ENCODE peak calls at places on chromosomes 7 and 10, in six cellular contexts. One of them, this sample, is unnamed.

GRCh38 chr7:1531263-1531978 is 919 bp downstream of the MAFK start:
- DNase-seq in CD4-positive, CD25-positive, alpha-beta regulatory T cell: peak; percentile 60
- DNase-seq in AG04450: no peak
- DNase-seq in body of pancreas: peak; percentile 66
- DNase-seq in dorsolateral prefrontal cortex: no peak
- DNase-seq in IMR-90: peak; percentile 41
- DNase-seq in this sample: peak; percentile 26

GRCh38 chr7:103752995-103753394 is 236.5 kb downstream of the RELN start:
- DNase-seq in dorsolateral prefrontal cortex: no peak
- DNase-seq in AG04450: no peak
- DNase-seq in CD4-positive, CD25-positive, alpha-beta regulatory T cell: no peak
- DNase-seq in body of pancreas: no peak
- DNase-seq in IMR-90: peak; percentile 27
- DNase-seq in this sample: no peak

GRCh38 chr7:7612519-7612918 is 28.0 kb upstream of the UMAD1 start:
- DNase-seq in body of pancreas: no peak
- DNase-seq in AG04450: no peak
- DNase-seq in dorsolateral prefrontal cortex: no peak
- DNase-seq in IMR-90: no peak
- DNase-seq in CD4-positive, CD25-positive, alpha-beta regulatory T cell: no peak
- DNase-seq in this sample: no peak

GRCh38 chr7:139060838-139061237 is 25.0 kb upstream of the ZC3HAV1L start:
- DNase-seq in dorsolateral prefrontal cortex: no peak
- DNase-seq in AG04450: no peak
- DNase-seq in body of pancreas: no peak
- DNase-seq in IMR-90: peak; percentile 37
- DNase-seq in CD4-positive, CD25-positive, alpha-beta regulatory T cell: no peak
- DNase-seq in this sample: no peak

GRCh38 chr10:28798428-28798955 is 121.2 kb downstream of the BAMBI start:
- DNase-seq in AG04450: no peak
- DNase-seq in body of pancreas: no peak
- DNase-seq in IMR-90: no peak
- DNase-seq in dorsolateral prefrontal cortex: no peak
- DNase-seq in CD4-positive, CD25-positive, alpha-beta regulatory T cell: no peak
- DNase-seq in this sample: no peak

GRCh38 chr10:105063796-105064195 is 422.7 kb downstream of the SORCS3 start:
- DNase-seq in body of pancreas: peak; percentile 73
- DNase-seq in AG04450: no peak
- DNase-seq in dorsolateral prefrontal cortex: peak; percentile 32
- DNase-seq in CD4-positive, CD25-positive, alpha-beta regulatory T cell: no peak
- DNase-seq in IMR-90: no peak
- DNase-seq in this sample: no peak

GRCh38 chr10:4255751-4256150 is 470.7 kb upstream of the KLF6 start:
- DNase-seq in CD4-positive, CD25-positive, alpha-beta regulatory T cell: no peak
- DNase-seq in dorsolateral prefrontal cortex: no peak
- DNase-seq in IMR-90: no peak
- DNase-seq in AG04450: no peak
- DNase-seq in body of pancreas: no peak
- DNase-seq in this sample: no peak

GRCh38 chr10:91694170-91694794 is 61.4 kb upstream of the PPP1R3C start:
- DNase-seq in CD4-positive, CD25-positive, alpha-beta regulatory T cell: no peak
- DNase-seq in body of pancreas: peak; percentile 56
- DNase-seq in IMR-90: peak; percentile 51
- DNase-seq in AG04450: no peak
- DNase-seq in dorsolateral prefrontal cortex: no peak
- DNase-seq in this sample: no peak

GRCh38 chr7:142626420-142627035 is 122.7 kb upstream of the PRSS1 start:
- DNase-seq in CD4-positive, CD25-positive, alpha-beta regulatory T cell: peak; percentile 53
- DNase-seq in AG04450: no peak
- DNase-seq in body of pancreas: peak; percentile 69
- DNase-seq in IMR-90: peak; percentile 15
- DNase-seq in dorsolateral prefrontal cortex: peak; percentile 47
- DNase-seq in this sample: peak; percentile 64

GRCh38 chr10:30811665-30812017 is 182.1 kb upstream of the LYZL2 start:
- DNase-seq in body of pancreas: peak; percentile 18
- DNase-seq in dorsolateral prefrontal cortex: no peak
- DNase-seq in CD4-positive, CD25-positive, alpha-beta regulatory T cell: no peak
- DNase-seq in AG04450: no peak
- DNase-seq in IMR-90: no peak
- DNase-seq in this sample: no peak

GRCh38 chr7:156764016-156764669 is 123.6 kb downstream of the RNF32 start:
- DNase-seq in IMR-90: peak; percentile 78
- DNase-seq in dorsolateral prefrontal cortex: peak; percentile 77
- DNase-seq in AG04450: peak; percentile 51
- DNase-seq in body of pancreas: peak; percentile 80
- DNase-seq in CD4-positive, CD25-positive, alpha-beta regulatory T cell: no peak
- DNase-seq in this sample: no peak

GRCh38 chr10:9786576-9786975 is 1231.1 kb upstream of the CELF2 start:
- DNase-seq in IMR-90: peak; percentile 77
- DNase-seq in AG04450: peak; percentile 8
- DNase-seq in body of pancreas: no peak
- DNase-seq in CD4-positive, CD25-positive, alpha-beta regulatory T cell: no peak
- DNase-seq in dorsolateral prefrontal cortex: no peak
- DNase-seq in this sample: no peak

GRCh38 chr7:23002698-23003097 is 11.2 kb downstream of the HYCC1 start:
- DNase-seq in IMR-90: no peak
- DNase-seq in dorsolateral prefrontal cortex: no peak
- DNase-seq in body of pancreas: no peak
- DNase-seq in CD4-positive, CD25-positive, alpha-beta regulatory T cell: no peak
- DNase-seq in AG04450: no peak
- DNase-seq in this sample: no peak

GRCh38 chr7:131011976-131012375 is 278.0 kb upstream of the KLF14 start:
- DNase-seq in dorsolateral prefrontal cortex: no peak
- DNase-seq in AG04450: peak; percentile 68
- DNase-seq in body of pancreas: no peak
- DNase-seq in IMR-90: peak; percentile 89
- DNase-seq in CD4-positive, CD25-positive, alpha-beta regulatory T cell: no peak
- DNase-seq in this sample: no peak

GRCh38 chr10:42950606-42951485 is 126.0 kb upstream of the RET start:
- DNase-seq in dorsolateral prefrontal cortex: no peak
- DNase-seq in AG04450: no peak
- DNase-seq in body of pancreas: no peak
- DNase-seq in IMR-90: no peak
- DNase-seq in CD4-positive, CD25-positive, alpha-beta regulatory T cell: no peak
- DNase-seq in this sample: no peak

DNA sequence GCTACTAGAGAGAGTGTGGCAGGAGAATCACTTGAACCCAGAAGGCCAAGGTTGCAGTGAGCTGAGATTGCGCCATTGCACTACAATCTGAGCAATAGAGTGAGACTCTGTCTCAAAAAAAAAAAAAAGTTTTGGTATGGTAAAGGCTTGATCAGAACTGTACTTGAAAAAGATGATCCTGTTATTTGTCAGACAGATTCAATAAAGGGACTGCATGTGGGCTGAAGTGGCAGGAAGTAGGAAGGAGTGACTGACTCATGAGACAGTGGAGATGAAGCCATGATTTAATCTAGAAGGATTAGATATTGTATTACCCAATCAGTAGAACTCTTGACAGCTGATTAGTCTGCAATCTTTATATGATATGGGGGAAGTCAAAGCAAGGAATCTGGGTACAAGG is 2.7 kb upstream of the TMEM254 start:
- DNase-seq in CD4-positive, CD25-positive, alpha-beta regulatory T cell: no peak
- DNase-seq in dorsolateral prefrontal cortex: no peak
- DNase-seq in AG04450: no peak
- DNase-seq in IMR-90: peak; percentile 37
- DNase-seq in body of pancreas: no peak
- DNase-seq in this sample: no peak
- H3K27ac ChIP-seq in CD4-positive, CD25-positive, alpha-beta regulatory T cell: no peak overlapping the region
- H3K27ac ChIP-seq in dorsolateral prefrontal cortex: no peak overlapping the region
- H3K27ac ChIP-seq in AG04450: no peak overlapping the region
- H3K27ac ChIP-seq in IMR-90: no peak overlapping the region
- H3K27ac ChIP-seq in body of pancreas: no peak overlapping the region
- H3K27ac ChIP-seq in this sample: no peak overlapping the region

DNA sequence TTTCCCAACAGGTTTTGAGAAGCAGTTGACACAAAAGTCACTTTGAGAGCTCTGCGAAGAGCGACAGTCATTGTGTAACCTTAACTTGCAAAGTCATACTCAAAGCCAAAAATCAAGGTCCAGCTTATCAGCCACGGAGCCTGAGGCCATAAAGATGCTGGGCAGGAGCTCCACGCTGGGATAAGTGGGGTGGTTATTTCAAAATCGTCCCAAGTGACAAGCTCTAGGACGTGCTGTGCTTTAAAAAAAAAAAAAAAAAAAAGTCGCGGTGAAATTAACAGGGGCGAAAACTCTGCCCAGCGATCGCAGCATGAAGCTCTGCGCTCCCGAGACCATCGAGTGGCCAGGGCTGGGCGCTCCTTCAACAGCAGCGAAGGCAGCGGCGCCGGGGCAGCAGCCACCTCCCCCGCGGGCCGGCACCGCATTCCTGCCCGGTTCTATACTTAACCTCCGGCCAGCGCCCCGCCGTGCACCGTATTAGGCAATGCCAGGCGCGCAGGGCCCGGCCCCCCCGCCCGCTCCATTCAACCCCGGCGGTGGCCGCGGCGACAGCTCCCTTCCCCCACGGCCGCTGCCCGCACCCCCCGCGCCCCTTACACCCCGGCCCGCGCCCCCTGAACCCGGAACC is 657 bp downstream of the HACD1 start:
- DNase-seq in dorsolateral prefrontal cortex: peak; percentile 21
- DNase-seq in AG04450: no peak
- DNase-seq in IMR-90: peak; percentile 47
- DNase-seq in CD4-positive, CD25-positive, alpha-beta regulatory T cell: peak; percentile 36
- DNase-seq in body of pancreas: peak; percentile 77
- DNase-seq in this sample: no peak
- H3K27ac ChIP-seq in dorsolateral prefrontal cortex: peak overlapping the region; percentile 78
- H3K27ac ChIP-seq in AG04450: no peak overlapping the region
- H3K27ac ChIP-seq in IMR-90: peak overlapping the region; percentile 78
- H3K27ac ChIP-seq in CD4-positive, CD25-positive, alpha-beta regulatory T cell: peak overlapping the region; percentile 41
- H3K27ac ChIP-seq in body of pancreas: peak overlapping the region; percentile 89
- H3K27ac ChIP-seq in this sample: no peak overlapping the region

GRCh38 chr10:124075116-124075955 is 18.1 kb downstream of the CHST15 start:
- DNase-seq in CD4-positive, CD25-positive, alpha-beta regulatory T cell: no peak
- DNase-seq in dorsolateral prefrontal cortex: no peak
- DNase-seq in body of pancreas: no peak
- DNase-seq in IMR-90: no peak
- DNase-seq in AG04450: no peak
- DNase-seq in this sample: no peak
- H3K27ac ChIP-seq in CD4-positive, CD25-positive, alpha-beta regulatory T cell: no peak overlapping the region
- H3K27ac ChIP-seq in dorsolateral prefrontal cortex: no peak overlapping the region
- H3K27ac ChIP-seq in body of pancreas: no peak overlapping the region
- H3K27ac ChIP-seq in IMR-90: no peak overlapping the region
- H3K27ac ChIP-seq in AG04450: no peak overlapping the region
- H3K27ac ChIP-seq in this sample: no peak overlapping the region

DNA sequence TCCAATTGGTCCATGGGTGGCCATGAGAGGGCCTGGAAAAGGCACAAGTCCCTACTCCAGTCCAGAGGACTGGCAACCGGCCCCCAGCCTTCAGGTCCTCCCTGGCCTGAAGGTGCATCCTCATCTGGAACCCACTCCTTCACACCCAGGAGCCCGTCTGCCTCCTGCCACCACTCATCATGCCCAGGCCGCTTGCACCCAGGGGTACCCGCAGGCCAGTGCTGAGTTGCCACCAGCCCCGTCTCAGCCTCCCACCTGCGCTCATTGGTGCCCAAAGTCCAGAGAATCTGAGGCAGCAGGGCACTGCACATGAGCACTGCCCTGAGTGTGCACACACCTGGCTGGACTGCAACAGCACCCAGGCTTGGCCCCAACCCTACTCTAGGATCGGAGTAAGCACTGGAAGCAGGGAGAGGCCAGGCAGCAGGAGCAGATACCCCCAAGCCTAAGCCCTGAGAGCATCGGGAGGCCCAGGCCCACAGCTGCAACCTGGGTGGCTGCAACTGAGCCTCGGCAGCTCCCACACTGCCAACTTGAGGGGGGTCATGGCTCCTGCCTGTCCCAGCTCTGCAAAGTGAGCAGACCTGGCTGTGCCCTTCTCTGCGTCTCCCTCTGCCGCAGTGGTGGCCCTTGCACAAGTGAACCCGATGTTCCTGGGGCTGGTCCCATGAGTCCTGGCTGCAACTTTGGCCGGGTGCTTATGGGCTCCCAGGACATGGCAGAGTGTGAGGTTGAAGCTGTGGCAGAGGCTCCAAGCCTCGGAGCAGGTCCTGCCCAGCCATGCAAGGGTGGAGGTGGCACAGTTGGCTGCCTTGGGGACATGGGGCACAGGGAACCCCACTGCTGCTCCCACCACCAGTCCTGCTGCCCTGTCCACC is 44.3 kb downstream of the TCERG1L start:
- DNase-seq in IMR-90: no peak
- DNase-seq in dorsolateral prefrontal cortex: no peak
- DNase-seq in CD4-positive, CD25-positive, alpha-beta regulatory T cell: no peak
- DNase-seq in body of pancreas: no peak
- DNase-seq in AG04450: no peak
- DNase-seq in this sample: no peak
- H3K27ac ChIP-seq in IMR-90: no peak overlapping the region
- H3K27ac ChIP-seq in dorsolateral prefrontal cortex: no peak overlapping the region
- H3K27ac ChIP-seq in CD4-positive, CD25-positive, alpha-beta regulatory T cell: no peak overlapping the region
- H3K27ac ChIP-seq in body of pancreas: no peak overlapping the region
- H3K27ac ChIP-seq in AG04450: no peak overlapping the region
- H3K27ac ChIP-seq in this sample: no peak overlapping the region

This sample was measured in effector memory CD4-positive, alpha-beta T cell.